ENCODE peak calls at places on chromosomes 13 and 19, in five cellular contexts. A is psoas muscle, B is AG09309, W is AG10803, G is ascending aorta. S is an unnamed sample.

GRCh38 chr13:66835040-66835628 is 395.0 kb downstream of the PCDH9 start:
- DNase-seq in A (peak), B (no peak), W (no peak), G (peak), S (no peak)

GRCh38 chr19:40594657-40595077 is 6.5 kb upstream of the LTBP4 start:
- DNase-seq in A (no peak), B (no peak), W (no peak), G (no peak), S (no peak)

GRCh38 chr19:21314676-21315075 is 14.5 kb downstream of the ZNF708 start:
- DNase-seq in A (no peak), B (no peak), W (no peak), G (no peak), S (no peak)

GRCh38 chr19:4575267-4575793 is 15.8 kb upstream of the SEMA6B start:
- DNase-seq in A (peak), B (peak), W (peak), G (peak), S (no peak)

GRCh38 chr19:41998246-41999020 is 4.4 kb upstream of the ATP1A3 start:
- DNase-seq in A (no peak), B (no peak), W (peak), G (no peak), S (no peak)

GRCh38 chr19:49808762-49809154 is 4.3 kb downstream of the FUZ start:
- DNase-seq in A (peak), B (peak), W (peak), G (peak), S (peak)

GRCh38 chr13:33070713-33071112 is 54.5 kb downstream of the KL start:
- DNase-seq in A (no peak), B (no peak), W (no peak), G (no peak), S (no peak)

GRCh38 chr19:50669319-50670101 is 20.3 kb downstream of the C19orf81 start:
- DNase-seq in A (no peak), B (no peak), W (peak), G (no peak), S (no peak)

GRCh38 chr13:58680115-58680514 is 1048.6 kb downstream of the PCDH17 start:
- DNase-seq in A (no peak), B (no peak), W (no peak), G (no peak), S (no peak)

GRCh38 chr19:52398091-52398461 is 427 bp downstream of the ZNF528 start:
- DNase-seq in A (peak), B (no peak), W (peak), G (peak), S (no peak)

GRCh38 chr19:6779204-6779603 is 6.7 kb downstream of the VAV1 start:
- DNase-seq in A (no peak), B (no peak), W (no peak), G (no peak), S (no peak)

GRCh38 chr19:30228113-30228725 is 144.0 kb upstream of the ZNF536 start:
- DNase-seq in A (no peak), B (no peak), W (no peak), G (no peak), S (no peak)

GRCh38 chr13:43686557-43686956 is 100.2 kb downstream of the ENOX1 start:
- DNase-seq in A (peak), B (no peak), W (peak), G (no peak), S (no peak)

GRCh38 chr13:51444922-51445321 is 7.9 kb downstream of the INTS6 start:
- DNase-seq in A (no peak), B (no peak), W (peak), G (no peak), S (no peak)

GRCh38 chr19:29668746-29669609 is 3.7 kb downstream of the PLEKHF1 start:
- DNase-seq in A (no peak), B (no peak), W (no peak), G (no peak), S (no peak)

GRCh38 chr13:27395007-27395510 is 29.4 kb upstream of the GTF3A start:
- DNase-seq in A (no peak), B (no peak), W (no peak), G (no peak), S (no peak)

GRCh38 chr13:79398915-79399314 is 7.1 kb downstream of the RBM26 start:
- DNase-seq in A (no peak), B (no peak), W (no peak), G (no peak), S (no peak)

GRCh38 chr19:55275851-55276719 is 3.8 kb downstream of the HSPBP1 start:
- DNase-seq in A (no peak), B (no peak), W (no peak), G (no peak), S (no peak)

GRCh38 chr19:51607920-51608562 is 22.2 kb downstream of the SIGLEC5 start:
- DNase-seq in A (peak), B (peak), W (peak), G (peak), S (peak)

GRCh38 chr19:40323705-40324104 is 24.5 kb downstream of the C19orf47 start:
- DNase-seq in A (no peak), B (no peak), W (no peak), G (no peak), S (no peak)

GRCh38 chr13:76622336-76623045 is 263.7 kb downstream of the KCTD12 start:
- DNase-seq in A (no peak), B (no peak), W (no peak), G (no peak), S (no peak)

GRCh38 chr19:35140898-35141626 is 2.0 kb upstream of the FXYD7 start:
- DNase-seq in A (peak), B (no peak), W (peak), G (peak), S (peak)

GRCh38 chr19:16069813-16070365 is 6.4 kb upstream of the TPM4 start:
- DNase-seq in A (no peak), B (no peak), W (no peak), G (peak), S (peak)

GRCh38 chr19:38387550-38388309 is at the start of gene GGN:
- DNase-seq in A (peak), B (peak), W (peak), G (peak), S (peak)

GRCh38 chr19:17996826-17997316 is 11.1 kb upstream of the ARRDC2 start:
- DNase-seq in A (peak), B (no peak), W (peak), G (peak), S (peak)
- H3K4me3 ChIP-seq in A (no peak), B (no peak), W (no peak), G (no peak), S (no peak)

DNA sequence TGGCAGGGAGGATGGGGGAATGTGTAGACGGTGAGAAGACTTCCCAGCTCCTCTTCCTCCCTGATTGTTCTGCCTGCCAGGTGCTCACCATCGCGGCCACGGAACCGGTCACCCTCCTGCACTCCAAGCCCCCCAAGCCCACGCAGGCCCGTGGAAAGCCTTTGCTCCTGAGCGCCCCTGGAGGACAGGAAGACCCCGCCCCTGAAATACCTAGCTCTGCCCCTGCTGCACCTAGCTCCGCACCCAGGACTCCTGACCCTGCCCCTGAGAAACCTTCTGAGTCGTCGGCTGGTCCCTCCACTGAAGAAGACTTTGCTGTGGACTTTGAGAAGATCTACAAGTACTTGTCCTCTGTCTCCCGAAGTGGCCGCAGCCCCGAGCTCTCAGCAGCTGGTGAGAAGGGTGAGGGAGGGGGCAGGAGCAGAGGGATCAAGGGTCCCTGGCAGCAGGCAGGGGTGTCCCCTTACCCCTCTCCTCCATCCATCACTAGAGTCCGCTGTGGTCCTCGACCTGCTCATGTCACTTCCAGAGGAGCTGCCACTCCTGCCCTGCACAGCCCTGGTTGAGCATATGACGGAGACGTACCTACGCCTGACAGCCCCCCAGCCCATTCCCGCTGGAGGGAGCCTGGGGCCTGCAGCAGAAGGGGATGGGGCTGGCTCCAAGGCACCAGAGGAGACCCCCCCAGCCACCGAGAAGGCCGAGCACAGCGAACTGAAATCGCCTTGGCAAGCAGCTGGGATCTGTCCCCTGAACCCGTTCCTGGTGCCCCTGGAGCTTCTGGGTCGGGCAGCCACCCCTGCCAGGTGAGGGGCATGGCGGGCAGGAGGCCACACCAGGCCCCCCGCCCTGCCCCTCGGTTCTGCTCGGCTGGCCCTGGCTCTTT is 2.1 kb downstream of the SNAPC2 start:
- DNase-seq in A (peak), B (no peak), W (no peak), G (no peak), S (peak)
- H3K4me3 ChIP-seq in A (no peak), B (peak), W (peak), G (peak), S (no peak)

GRCh38 chr19:56314584-56315075 is at the start of gene ZSCAN5A:
- DNase-seq in A (peak), B (peak), W (peak), G (peak), S (peak)

GRCh38 chr19:56314018-56314583 is 538 bp downstream of the ZSCAN5A start:
- DNase-seq in A (no peak), B (no peak), W (no peak), G (peak), S (no peak)

GRCh38 chr19:56312337-56312736 is 2.3 kb downstream of the ZSCAN5A start:
- DNase-seq in A (no peak), B (no peak), W (no peak), G (no peak), S (no peak)

GRCh38 chr19:56315076-56315828 is 613 bp upstream of the ZSCAN5A start:
- DNase-seq in A (peak), B (peak), W (peak), G (peak), S (peak)

DNA sequence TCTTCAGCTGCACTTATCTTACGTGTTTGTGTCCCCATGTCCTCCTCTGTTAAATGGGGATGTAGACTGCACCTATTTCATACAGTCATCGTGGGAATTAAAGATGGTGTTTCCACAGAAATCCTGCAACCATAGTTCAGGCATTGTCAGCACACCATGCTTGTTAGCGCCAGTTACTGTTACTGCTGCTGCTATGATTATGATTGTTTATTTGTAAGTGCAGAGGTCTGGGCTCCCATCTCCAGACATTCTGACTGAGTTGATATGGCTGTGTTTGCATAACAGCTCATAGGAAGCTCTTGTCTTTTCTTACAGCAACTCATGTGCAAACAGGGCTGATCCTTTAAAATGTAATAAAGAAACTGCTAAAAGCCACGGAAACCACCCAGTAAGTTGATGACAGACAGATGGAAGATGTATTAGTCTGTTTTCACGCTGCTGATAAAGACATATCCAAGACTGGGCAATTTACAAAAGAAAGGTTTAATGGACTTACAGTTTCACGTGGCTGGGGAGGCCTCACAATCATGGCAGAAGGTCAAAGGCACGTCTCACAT is 1.8 kb downstream of the ZSCAN5A start:
- DNase-seq in A (no peak), B (no peak), W (no peak), G (no peak), S (no peak)
- H3K4me3 ChIP-seq in A (no peak), B (no peak), W (no peak), G (no peak), S (no peak)

GRCh38 chr13:73998631-73999030 is 135.6 kb downstream of the KLF12 start:
- DNase-seq in A (no peak), B (no peak), W (no peak), G (no peak), S (no peak)
- H3K4me3 ChIP-seq in A (no peak), B (no peak), W (no peak), G (no peak), S (no peak)

DNA sequence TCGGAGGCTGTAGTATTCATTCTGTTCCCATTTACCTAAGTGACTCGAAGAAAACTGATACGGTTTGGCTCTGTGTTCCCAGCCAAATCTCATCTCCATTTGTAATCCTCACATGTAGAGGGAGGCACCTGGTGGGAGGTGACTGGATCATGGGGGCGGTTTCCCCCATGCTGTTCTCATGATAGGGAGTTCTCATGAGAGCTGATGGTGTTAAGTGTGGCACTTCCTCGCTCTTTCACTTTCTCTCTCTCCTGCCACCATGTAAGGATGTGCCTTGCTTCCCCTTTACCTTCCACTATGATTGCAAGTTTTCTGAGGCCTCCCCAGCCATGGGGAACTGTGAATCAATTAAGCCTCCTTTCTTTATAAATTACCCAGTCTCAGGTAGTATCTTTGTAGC is 23.5 kb downstream of the SLAIN1 start:
- DNase-seq in A (no peak), B (no peak), W (no peak), G (no peak), S (no peak)
- H3K4me3 ChIP-seq in A (no peak), B (no peak), W (no peak), G (no peak), S (no peak)

DNA sequence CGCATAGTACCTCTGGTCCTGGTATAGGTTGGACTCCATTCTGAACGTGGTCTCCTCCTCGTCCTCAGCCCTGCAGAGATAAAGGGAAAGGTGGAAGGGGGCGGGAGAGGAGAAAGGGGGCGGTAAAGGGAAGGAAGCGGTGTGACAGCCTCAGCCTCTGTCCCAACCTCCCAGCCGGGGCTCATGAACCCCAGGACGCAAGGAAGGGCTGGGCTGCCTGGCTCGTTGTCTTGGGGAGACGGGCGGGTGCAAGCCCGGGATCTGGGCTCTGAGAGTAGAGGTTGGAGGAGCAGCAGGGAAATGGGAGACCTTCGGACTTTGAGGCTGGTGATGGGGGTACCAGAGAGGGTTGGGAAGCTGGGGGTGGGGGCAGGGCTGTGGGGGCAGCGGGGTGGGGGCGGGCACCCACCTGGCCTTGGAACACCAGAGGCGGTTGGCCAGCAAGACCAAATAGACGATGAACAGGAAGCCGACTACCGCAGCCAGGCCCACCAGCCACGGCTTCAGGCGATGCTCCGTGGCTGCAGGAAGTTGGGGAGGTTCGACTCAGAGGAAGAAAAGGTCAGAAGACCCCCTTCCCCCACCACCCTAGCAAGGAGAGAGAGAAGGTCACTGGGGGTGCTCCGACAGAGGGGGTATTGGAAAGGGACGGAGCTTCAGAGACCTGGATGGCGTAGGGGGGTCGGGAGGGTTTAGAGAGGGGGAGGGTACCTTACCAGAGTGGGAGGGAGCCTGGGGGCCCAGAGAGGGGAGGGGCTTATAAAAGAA is 1.7 kb downstream of the SMIM24 start:
- DNase-seq in A (no peak), B (no peak), W (no peak), G (no peak), S (no peak)
- H3K4me3 ChIP-seq in A (no peak), B (no peak), W (no peak), G (no peak), S (no peak)

GRCh38 chr13:107209811-107210210 is 641.9 kb upstream of the ARGLU1 start:
- DNase-seq in A (no peak), B (peak), W (peak), G (no peak), S (no peak)

GRCh38 chr13:107208889-107209288 is 641.0 kb upstream of the ARGLU1 start:
- DNase-seq in A (no peak), B (no peak), W (no peak), G (no peak), S (no peak)

GRCh38 chr13:107216046-107216715 is 648.2 kb upstream of the ARGLU1 start:
- DNase-seq in A (no peak), B (peak), W (no peak), G (no peak), S (no peak)

GRCh38 chr13:107210216-107211010 is 642.5 kb upstream of the ARGLU1 start:
- DNase-seq in A (no peak), B (peak), W (peak), G (no peak), S (no peak)

GRCh38 chr13:107211073-107211472 is 643.1 kb upstream of the ARGLU1 start:
- DNase-seq in A (peak), B (peak), W (peak), G (peak), S (peak)
- H3K4me3 ChIP-seq in A (no peak), B (no peak), W (no peak), G (peak), S (peak)

DNA sequence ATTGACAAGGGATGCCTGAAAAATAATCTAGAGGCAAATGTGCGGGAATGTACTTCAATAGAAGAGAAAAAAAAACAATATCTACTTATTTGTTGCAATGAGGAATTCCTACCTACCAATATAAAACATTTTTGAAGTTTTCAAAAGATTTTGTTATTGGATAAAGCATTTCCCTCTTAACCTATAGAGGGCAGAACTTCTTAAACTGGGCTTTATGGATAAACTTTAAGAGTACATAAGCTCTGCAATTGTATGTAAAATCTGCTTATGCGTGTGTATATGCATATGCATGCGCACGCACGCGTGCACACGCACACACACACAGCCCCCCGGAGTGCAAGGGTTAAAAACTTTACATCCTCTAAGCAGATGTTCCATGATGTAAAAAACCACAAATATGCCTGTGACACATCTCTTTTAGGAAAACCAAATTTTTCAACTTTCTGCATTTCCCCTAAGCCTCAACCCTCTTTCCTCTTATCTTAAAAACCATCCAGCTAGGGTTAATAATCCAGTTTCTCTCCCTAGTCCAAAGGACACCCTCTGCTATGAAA is 73.1 kb upstream of the OXGR1 start:
- DNase-seq in A (no peak), B (no peak), W (peak), G (no peak), S (no peak)
- H3K4me3 ChIP-seq in A (no peak), B (no peak), W (no peak), G (no peak), S (no peak)